ENCODE peak calls at places on chromosomes 4 and X, in six cellular contexts. Y, F, I, V, P and O are unnamed samples.

GRCh38 chr4:75985116-75985515 is 5.6 kb downstream of the SDAD1 start:
- DNase-seq in Y (peak; percentile 9), F (peak; percentile 12), I (peak; percentile 91), V (peak; percentile 89), P (no peak), O (peak; percentile 99)

GRCh38 chrX:44898411-44899221 is 25.6 kb downstream of the KDM6A start:
- DNase-seq in Y (no peak), F (no peak), I (peak; percentile 50), V (no peak), P (no peak), O (no peak)

GRCh38 chr4:120056249-120056648 is 10.4 kb downstream of the MAD2L1 start:
- DNase-seq in Y (no peak), F (no peak), I (peak; percentile 39), V (peak; percentile 54), P (no peak), O (peak; percentile 46)

GRCh38 chr4:83369825-83370639 is 35.4 kb upstream of the HPSE start:
- DNase-seq in Y (no peak), F (no peak), I (peak; percentile 25), V (peak; percentile 21), P (no peak), O (peak; percentile 82)

GRCh38 chrX:43702079-43702524 is 46.0 kb downstream of the MAOA start:
- DNase-seq in Y (no peak), F (no peak), I (no peak), V (no peak), P (no peak), O (peak; percentile 16)

GRCh38 chr4:139015948-139016451 is 419 bp downstream of the NOCT start:
- DNase-seq in Y (no peak), F (no peak), I (peak; percentile 23), V (peak; percentile 50), P (peak; percentile 10), O (peak; percentile 32)

GRCh38 chr4:37890501-37891220 is at the start of gene TBC1D1:
- DNase-seq in Y (no peak), F (no peak), I (no peak), V (no peak), P (peak; percentile 13), O (no peak)

GRCh38 chr4:83231620-83232056 is 53.0 kb downstream of the COQ2 start:
- DNase-seq in Y (no peak), F (no peak), I (no peak), V (peak; percentile 29), P (no peak), O (peak; percentile 38)

GRCh38 chrX:96383428-96383827 is 301.2 kb upstream of the DIAPH2 start:
- DNase-seq in Y (no peak), F (no peak), I (no peak), V (no peak), P (no peak), O (no peak)

GRCh38 chr4:124462954-124463828 is 249.3 kb downstream of the ANKRD50 start:
- DNase-seq in Y (no peak), F (no peak), I (no peak), V (no peak), P (no peak), O (no peak)

GRCh38 chr4:78693777-78694456 is 82.2 kb upstream of the BMP2K start:
- DNase-seq in Y (no peak), F (no peak), I (no peak), V (peak; percentile 55), P (no peak), O (peak; percentile 61)

GRCh38 chr4:24422644-24423043 is 161.7 kb downstream of the DHX15 start:
- DNase-seq in Y (no peak), F (no peak), I (no peak), V (no peak), P (no peak), O (no peak)

GRCh38 chrX:135707880-135708279 is 5.6 kb upstream of the CT45A1 start:
- DNase-seq in Y (no peak), F (no peak), I (no peak), V (no peak), P (no peak), O (peak; percentile 1)

GRCh38 chr4:109826719-109827118 is 1.1 kb upstream of the RRH start:
- DNase-seq in Y (no peak), F (no peak), I (peak; percentile 12), V (peak; percentile 46), P (no peak), O (peak; percentile 39)

GRCh38 chrX:152929898-152930297 is 32.0 kb downstream of the ZNF185 start:
- DNase-seq in Y (no peak), F (no peak), I (no peak), V (no peak), P (no peak), O (no peak)

GRCh38 chrX:74133156-74133796 is 170.7 kb upstream of the ZCCHC13 start:
- DNase-seq in Y (peak; percentile 16), F (peak; percentile 39), I (peak; percentile 64), V (peak; percentile 69), P (no peak), O (peak; percentile 75)

GRCh38 chr4:46123872-46124755 is at the start of gene GABRG1:
- DNase-seq in Y (no peak), F (no peak), I (no peak), V (no peak), P (no peak), O (no peak)

GRCh38 chr4:102901804-102902203 is 33.0 kb downstream of the CISD2 start:
- DNase-seq in Y (no peak), F (no peak), I (no peak), V (no peak), P (no peak), O (no peak)

GRCh38 chr4:172826866-172827265 is 341.7 kb upstream of the GALNT7 start:
- DNase-seq in Y (no peak), F (no peak), I (peak; percentile 21), V (no peak), P (no peak), O (no peak)

GRCh38 chrX:85905851-85906250 is 141.5 kb downstream of the CHM start:
- DNase-seq in Y (no peak), F (no peak), I (no peak), V (no peak), P (no peak), O (no peak)

GRCh38 chrX:154440623-154441357 is 3.2 kb upstream of the FAM50A start:
- DNase-seq in Y (no peak), F (no peak), I (no peak), V (no peak), P (no peak), O (no peak)

DNA sequence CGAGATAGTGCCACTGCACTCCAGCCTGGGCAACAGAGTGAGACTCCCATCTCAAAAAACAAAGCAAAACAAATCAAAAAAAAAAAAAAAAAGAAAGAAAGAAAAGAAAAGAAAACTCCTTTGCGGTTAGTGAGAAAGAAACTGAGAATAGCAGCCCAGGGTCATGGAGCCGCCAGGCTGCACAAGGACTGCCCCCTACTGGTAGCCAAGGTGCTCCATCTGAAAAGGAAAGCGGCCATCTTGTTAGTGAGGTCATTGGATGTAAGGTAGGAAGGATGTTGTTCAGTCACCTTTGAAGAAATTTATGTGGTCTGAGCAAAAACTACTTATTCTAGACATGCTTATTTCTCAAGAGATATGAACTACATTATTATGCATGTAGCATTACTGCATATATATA is 660.6 kb upstream of the TENM3 start:
- DNase-seq in Y (no peak), F (no peak), I (no peak), V (no peak), P (no peak), O (no peak)
- TF ChIP-seq CTCF in Y (peak; percentile 6), F (no peak), I (no peak), V (peak; percentile 9), P (no peak), O (peak; percentile 20)

DNA sequence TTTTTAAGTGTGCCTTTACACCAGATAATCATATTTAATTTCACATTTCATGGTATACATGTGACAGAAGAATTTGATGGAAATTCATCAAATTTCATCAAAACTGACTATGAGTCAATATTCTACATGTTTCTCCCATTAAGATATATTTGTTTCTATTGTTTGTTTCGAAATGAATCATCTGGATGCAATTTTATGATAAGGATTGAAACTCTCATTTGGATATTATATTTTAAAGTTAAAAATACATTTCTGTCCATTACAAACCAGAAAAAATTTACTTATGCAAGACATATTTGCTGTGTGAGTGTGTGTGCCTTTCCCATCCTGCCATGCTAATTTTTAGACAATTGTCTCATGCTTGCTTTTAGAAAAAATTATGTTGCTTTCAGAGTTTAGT is 52.2 kb downstream of the SULT1B1 start:
- DNase-seq in Y (no peak), F (no peak), I (peak; percentile 15), V (peak; percentile 72), P (no peak), O (peak; percentile 38)
- TF ChIP-seq CTCF in Y (no peak), F (no peak), I (no peak), V (no peak), P (no peak), O (no peak)

GRCh38 chr4:168865854-168866253 is 144.2 kb downstream of the CBR4 start:
- DNase-seq in Y (no peak), F (no peak), I (no peak), V (no peak), P (no peak), O (no peak)

GRCh38 chr4:168864831-168865541 is 145.1 kb downstream of the CBR4 start:
- DNase-seq in Y (no peak), F (no peak), I (peak; percentile 83), V (peak; percentile 55), P (no peak), O (peak; percentile 76)

GRCh38 chr4:168866635-168867034 is 143.4 kb downstream of the CBR4 start:
- DNase-seq in Y (no peak), F (no peak), I (no peak), V (no peak), P (no peak), O (no peak)

GRCh38 chr4:168867128-168867527 is 142.9 kb downstream of the CBR4 start:
- DNase-seq in Y (no peak), F (no peak), I (no peak), V (peak; percentile 40), P (no peak), O (no peak)

GRCh38 chr4:168863719-168864632 is 146.1 kb downstream of the CBR4 start:
- DNase-seq in Y (no peak), F (no peak), I (peak; percentile 50), V (peak; percentile 38), P (no peak), O (peak; percentile 58)
- TF ChIP-seq CTCF in Y (no peak), F (no peak), I (no peak), V (no peak), P (no peak), O (no peak)

GRCh38 chr4:108651068-108651794 is 832 bp downstream of the OSTC start:
- DNase-seq in Y (peak; percentile 12), F (no peak), I (peak; percentile 72), V (peak; percentile 82), P (no peak), O (peak; percentile 73)

GRCh38 chr4:108644237-108644636 is 6.2 kb upstream of the OSTC start:
- DNase-seq in Y (no peak), F (no peak), I (peak; percentile 54), V (peak; percentile 62), P (no peak), O (peak; percentile 49)

GRCh38 chr4:108646706-108647105 is 3.7 kb upstream of the OSTC start:
- DNase-seq in Y (no peak), F (no peak), I (no peak), V (no peak), P (no peak), O (no peak)

GRCh38 chr4:108650212-108651067 is at the start of gene OSTC:
- DNase-seq in Y (peak; percentile 67), F (peak; percentile 94), I (peak; percentile 97), V (peak; percentile 99), P (peak; percentile 81), O (peak; percentile 97)

DNA sequence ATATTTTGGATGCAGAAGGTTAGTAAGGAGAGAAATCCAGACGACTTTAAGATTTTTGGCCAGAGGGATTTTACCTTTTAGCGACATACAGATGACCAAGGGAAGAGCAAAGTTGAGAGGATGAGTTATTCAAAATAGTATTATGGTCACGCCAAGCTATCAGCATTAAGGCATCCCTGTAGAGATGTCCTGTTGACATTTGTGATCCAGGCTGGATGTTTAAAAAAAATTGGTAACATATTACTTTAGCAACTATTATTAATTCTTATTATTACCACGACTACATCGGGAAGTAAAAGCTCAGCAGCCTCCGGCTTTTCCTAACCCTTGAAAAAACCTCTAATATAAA is 562 bp upstream of the OSTC start:
- DNase-seq in Y (no peak), F (no peak), I (no peak), V (no peak), P (no peak), O (no peak)
- TF ChIP-seq CTCF in Y (no peak), F (no peak), I (no peak), V (no peak), P (no peak), O (no peak)